ENCODE peak calls at places on chromosomes 4 and X, in four cellular contexts. O is H1, C is right lobe of liver, W is WERI-Rb-1. G is an unnamed sample.

GRCh38 chr4:88533937-88534750 is 10.6 kb upstream of the PYURF start:
- DNase-seq in O (no peak), C (no peak), W (no peak), G (no peak)

GRCh38 chr4:38856046-38856445 is 571 bp downstream of the TLR6 start:
- DNase-seq in W (no peak), C (no peak), O (no peak), G (no peak)

GRCh38 chr4:150769845-150770244 is 187.9 kb downstream of the MAB21L2 start:
- DNase-seq in O (no peak), W (no peak), C (no peak), G (no peak)

GRCh38 chr4:151055539-151055938 is 40.5 kb upstream of the LRBA start:
- DNase-seq in W (no peak), C (no peak), O (no peak), G (no peak)

GRCh38 chrX:150329888-150330287 is 33.2 kb upstream of the MAMLD1 start:
- DNase-seq in W (no peak), C (no peak), O (no peak), G (no peak)

GRCh38 chr4:162061214-162061613 is 102.6 kb downstream of the FSTL5 start:
- DNase-seq in O (peak), C (no peak), W (no peak), G (no peak)

GRCh38 chr4:74631338-74631737 is 163.0 kb downstream of the BTC start:
- DNase-seq in O (no peak), C (no peak), W (no peak), G (no peak)

GRCh38 chrX:49202022-49202421 is 2.0 kb upstream of the SYP start:
- DNase-seq in W (no peak), C (no peak), O (no peak), G (no peak)

GRCh38 chr4:89316931-89317366 is 9.3 kb upstream of the GPRIN3 start:
- DNase-seq in O (no peak), W (no peak), C (no peak), G (no peak)

GRCh38 chr4:98469776-98470175 is 188.6 kb downstream of the TSPAN5 start:
- DNase-seq in O (no peak), C (no peak), W (no peak), G (no peak)

GRCh38 chr4:10157478-10158354 is 41.1 kb upstream of the WDR1 start:
- DNase-seq in W (peak), C (peak), O (peak), G (peak)

GRCh38 chr4:168541608-168541953 is 44.7 kb downstream of the PALLD start:
- DNase-seq in W (no peak), O (no peak), C (no peak), G (no peak)

GRCh38 chr4:158581161-158581560 is 59.5 kb downstream of the RXFP1 start:
- DNase-seq in C (no peak), W (no peak), O (no peak), G (no peak)

GRCh38 chrX:94400488-94400887 is 726.5 kb downstream of the FAM133A start:
- DNase-seq in O (no peak), W (no peak), C (no peak), G (no peak)

GRCh38 chr4:168612435-168613139 is 115.7 kb downstream of the PALLD start:
- DNase-seq in C (no peak), O (no peak), W (no peak), G (no peak)

GRCh38 chr4:10032625-10033024 is 11.3 kb upstream of the SLC2A9 start:
- DNase-seq in C (peak), W (no peak), O (no peak), G (no peak)

GRCh38 chr4:187547281-187547680 is 448.3 kb upstream of the ZFP42 start:
- DNase-seq in O (no peak), W (no peak), C (no peak), G (no peak)

GRCh38 chr4:180169394-180169793 is 2073.8 kb upstream of the TENM3 start:
- DNase-seq in W (no peak), C (no peak), O (no peak), G (no peak)

GRCh38 chr4:174157106-174157607 is 126.3 kb downstream of the FBXO8 start:
- DNase-seq in W (no peak), O (no peak), C (no peak), G (no peak)

GRCh38 chr4:174152717-174153466 is 130.6 kb downstream of the FBXO8 start:
- DNase-seq in O (no peak), C (no peak), W (no peak), G (no peak)

GRCh38 chr4:174156239-174156826 is 127.1 kb downstream of the FBXO8 start:
- DNase-seq in W (no peak), C (no peak), O (no peak), G (no peak)

GRCh38 chr4:174154455-174154854 is 129.0 kb downstream of the FBXO8 start:
- DNase-seq in C (no peak), O (no peak), W (no peak), G (no peak)
- H3K4me3 ChIP-seq in C (no peak), O (no peak), W (no peak), G (no peak)

GRCh38 chr4:6680372-6681034 is 13.2 kb upstream of the S100P start:
- DNase-seq in W (peak), C (no peak), O (peak), G (no peak)
- TF ChIP-seq CTCF in W (peak), C (no peak), O (no peak), G (no peak)

GRCh38 chrX:137915466-137915865 is 349.5 kb downstream of the ZIC3 start:
- DNase-seq in W (no peak), O (no peak), C (no peak), G (no peak)
- H3K27ac ChIP-seq in W (no peak), O (no peak), C (no peak), G (no peak)

GRCh38 chrX:22325091-22325490 is 52.4 kb downstream of the CBLL2 start:
- DNase-seq in C (no peak), W (no peak), O (no peak), G (no peak)
- H3K4me3 ChIP-seq in C (no peak), W (no peak), O (no peak), G (no peak)

GRCh38 chrX:71285929-71286328 is 2.5 kb downstream of the NONO start:
- DNase-seq in O (no peak), W (no peak), C (no peak), G (no peak)

GRCh38 chrX:71282514-71283408 is 674 bp upstream of the NONO start:
- DNase-seq in O (peak), C (no peak), W (no peak), G (no peak)

GRCh38 chrX:71283409-71284143 is at the start of gene NONO:
- DNase-seq in O (peak), W (peak), C (peak), G (peak)
- TF ChIP-seq CTCF in O (no peak), W (no peak), C (no peak), G (no peak)

DNA sequence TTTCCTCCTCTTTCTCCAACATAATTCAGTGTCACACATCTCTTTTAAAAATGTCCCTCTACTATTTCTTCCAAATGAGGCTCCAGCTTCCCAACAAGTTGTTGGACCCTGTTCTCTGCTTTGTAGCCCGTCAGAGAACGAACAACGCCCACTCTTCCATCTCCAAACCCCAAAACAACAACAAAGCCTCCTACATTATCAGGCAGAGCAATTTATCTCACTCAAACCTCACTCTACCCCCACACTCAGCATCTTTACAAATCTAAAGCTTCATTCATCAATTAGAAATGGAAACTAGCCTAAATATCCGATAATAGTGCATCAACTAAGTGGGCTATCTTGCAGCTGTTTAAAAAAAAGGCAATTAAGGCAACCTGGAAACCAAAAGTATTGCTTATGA is 20.5 kb downstream of the SUPT20HL2 start:
- DNase-seq in O (no peak), W (no peak), C (no peak), G (no peak)
- H3K27ac ChIP-seq in O (no peak), W (no peak), C (no peak), G (no peak)

G was measured in left lung.